ENCODE peak calls at places on chromosomes 16 and 17, in six cellular contexts. One of them, this sample, is unnamed.

GRCh38 chr17:39738568-39738901 is 797 bp downstream of the GRB7 start:
- DNase-seq in hepatocyte: peak
- DNase-seq in pancreas: peak
- DNase-seq in astrocyte of the spinal cord: no peak
- DNase-seq in heart right ventricle: no peak
- DNase-seq in colonic mucosa: peak
- DNase-seq in this sample: no peak

GRCh38 chr16:72938426-72939164 is 109.3 kb downstream of the ZFHX3 start:
- DNase-seq in hepatocyte: no peak
- DNase-seq in pancreas: no peak
- DNase-seq in astrocyte of the spinal cord: peak
- DNase-seq in heart right ventricle: peak
- DNase-seq in colonic mucosa: peak
- DNase-seq in this sample: peak

GRCh38 chr16:46629331-46629843 is 8.2 kb upstream of the SHCBP1 start:
- DNase-seq in hepatocyte: peak
- DNase-seq in pancreas: no peak
- DNase-seq in astrocyte of the spinal cord: peak
- DNase-seq in heart right ventricle: no peak
- DNase-seq in colonic mucosa: peak
- DNase-seq in this sample: peak

GRCh38 chr17:73476890-73477350 is 165.1 kb upstream of the CDC42EP4 start:
- DNase-seq in hepatocyte: no peak
- DNase-seq in pancreas: no peak
- DNase-seq in astrocyte of the spinal cord: no peak
- DNase-seq in heart right ventricle: peak
- DNase-seq in colonic mucosa: no peak
- DNase-seq in this sample: no peak

GRCh38 chr16:2149630-2150417 is 1.4 kb downstream of the RAB26 start:
- DNase-seq in hepatocyte: no peak
- DNase-seq in pancreas: peak
- DNase-seq in astrocyte of the spinal cord: no peak
- DNase-seq in heart right ventricle: no peak
- DNase-seq in colonic mucosa: no peak
- DNase-seq in this sample: no peak

GRCh38 chr16:600781-601180 is 10.9 kb downstream of the RAB40C start:
- DNase-seq in hepatocyte: peak
- DNase-seq in pancreas: no peak
- DNase-seq in astrocyte of the spinal cord: no peak
- DNase-seq in heart right ventricle: no peak
- DNase-seq in colonic mucosa: no peak
- DNase-seq in this sample: peak

GRCh38 chr17:15321556-15322250 is 19.7 kb downstream of the TEKT3 start:
- DNase-seq in hepatocyte: no peak
- DNase-seq in pancreas: no peak
- DNase-seq in astrocyte of the spinal cord: peak
- DNase-seq in heart right ventricle: no peak
- DNase-seq in colonic mucosa: no peak
- DNase-seq in this sample: peak

GRCh38 chr16:3249020-3249419 is 7.4 kb downstream of the MEFV start:
- DNase-seq in hepatocyte: no peak
- DNase-seq in pancreas: no peak
- DNase-seq in astrocyte of the spinal cord: no peak
- DNase-seq in heart right ventricle: no peak
- DNase-seq in colonic mucosa: no peak
- DNase-seq in this sample: no peak

GRCh38 chr17:78236362-78237127 is 5.1 kb downstream of the TMEM235 start:
- DNase-seq in hepatocyte: no peak
- DNase-seq in pancreas: peak
- DNase-seq in astrocyte of the spinal cord: no peak
- DNase-seq in heart right ventricle: no peak
- DNase-seq in colonic mucosa: no peak
- DNase-seq in this sample: no peak

GRCh38 chr17:82334622-82335394 is 1.2 kb upstream of the SECTM1 start:
- DNase-seq in hepatocyte: no peak
- DNase-seq in pancreas: peak
- DNase-seq in astrocyte of the spinal cord: peak
- DNase-seq in heart right ventricle: no peak
- DNase-seq in colonic mucosa: no peak
- DNase-seq in this sample: peak
- H3K4me3 ChIP-seq in hepatocyte: no peak
- H3K4me3 ChIP-seq in pancreas: peak
- H3K4me3 ChIP-seq in astrocyte of the spinal cord: peak
- H3K4me3 ChIP-seq in heart right ventricle: no peak
- H3K4me3 ChIP-seq in colonic mucosa: peak
- H3K4me3 ChIP-seq in this sample: peak

DNA sequence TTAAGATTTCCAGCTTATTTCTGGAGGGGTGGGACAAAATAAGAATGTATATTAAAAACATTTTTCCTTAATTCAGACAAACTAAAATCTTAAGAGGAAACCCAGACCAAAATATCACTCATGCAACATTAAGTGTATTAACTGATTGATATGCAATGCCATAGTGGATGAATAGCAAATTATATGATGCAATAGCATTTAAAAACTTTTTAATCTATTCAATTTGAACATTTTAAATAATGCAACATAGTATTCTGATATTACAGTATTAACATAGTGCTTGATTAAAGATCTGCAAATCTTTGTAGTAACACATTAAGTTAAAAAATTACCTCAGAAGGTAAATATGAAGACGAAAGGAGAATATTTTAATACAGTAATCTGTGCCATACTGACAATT is 15.3 kb upstream of the INTS2 start:
- DNase-seq in hepatocyte: no peak
- DNase-seq in pancreas: no peak
- DNase-seq in astrocyte of the spinal cord: no peak
- DNase-seq in heart right ventricle: no peak
- DNase-seq in colonic mucosa: no peak
- DNase-seq in this sample: no peak
- TF ChIP-seq CTCF in hepatocyte: no peak
- TF ChIP-seq CTCF in pancreas: no peak
- TF ChIP-seq CTCF in astrocyte of the spinal cord: no peak
- TF ChIP-seq CTCF in heart right ventricle: no peak
- TF ChIP-seq CTCF in colonic mucosa: no peak
- TF ChIP-seq CTCF in this sample: no peak

GRCh38 chr16:89919535-89920406 is 1.1 kb downstream of the MC1R start:
- DNase-seq in hepatocyte: no peak
- DNase-seq in pancreas: peak
- DNase-seq in astrocyte of the spinal cord: no peak
- DNase-seq in heart right ventricle: no peak
- DNase-seq in colonic mucosa: no peak
- DNase-seq in this sample: no peak

GRCh38 chr16:89922477-89922883 is 662 bp upstream of the TUBB3 start:
- DNase-seq in hepatocyte: peak
- DNase-seq in pancreas: peak
- DNase-seq in astrocyte of the spinal cord: peak
- DNase-seq in heart right ventricle: peak
- DNase-seq in colonic mucosa: peak
- DNase-seq in this sample: peak

GRCh38 chr16:89921699-89922476 is 1.3 kb upstream of the TUBB3 start:
- DNase-seq in hepatocyte: peak
- DNase-seq in pancreas: no peak
- DNase-seq in astrocyte of the spinal cord: peak
- DNase-seq in heart right ventricle: peak
- DNase-seq in colonic mucosa: peak
- DNase-seq in this sample: peak

GRCh38 chr16:89920723-89921122 is 2.1 kb downstream of the MC1R start:
- DNase-seq in hepatocyte: no peak
- DNase-seq in pancreas: peak
- DNase-seq in astrocyte of the spinal cord: peak
- DNase-seq in heart right ventricle: no peak
- DNase-seq in colonic mucosa: no peak
- DNase-seq in this sample: peak

GRCh38 chr16:89921131-89921698 is 1.9 kb upstream of the TUBB3 start:
- DNase-seq in hepatocyte: no peak
- DNase-seq in pancreas: peak
- DNase-seq in astrocyte of the spinal cord: no peak
- DNase-seq in heart right ventricle: no peak
- DNase-seq in colonic mucosa: no peak
- DNase-seq in this sample: no peak
- H3K4me3 ChIP-seq in hepatocyte: no peak
- H3K4me3 ChIP-seq in pancreas: peak
- H3K4me3 ChIP-seq in astrocyte of the spinal cord: peak
- H3K4me3 ChIP-seq in heart right ventricle: no peak
- H3K4me3 ChIP-seq in colonic mucosa: no peak
- H3K4me3 ChIP-seq in this sample: peak

GRCh38 chr16:66810391-66810790 is 9.0 kb upstream of the TERB1 start:
- DNase-seq in hepatocyte: no peak
- DNase-seq in pancreas: no peak
- DNase-seq in astrocyte of the spinal cord: no peak
- DNase-seq in heart right ventricle: no peak
- DNase-seq in colonic mucosa: no peak
- DNase-seq in this sample: no peak
- TF ChIP-seq CTCF in hepatocyte: no peak
- TF ChIP-seq CTCF in pancreas: no peak
- TF ChIP-seq CTCF in astrocyte of the spinal cord: no peak
- TF ChIP-seq CTCF in heart right ventricle: no peak
- TF ChIP-seq CTCF in colonic mucosa: no peak
- TF ChIP-seq CTCF in this sample: no peak